ENCODE peak calls at places on chromosomes 11 and 22, in six cellular contexts. R is A549, O is stomach, Y is ovary, I is upper lobe of left lung, M is SK-N-SH. W is an unnamed sample.

GRCh38 chr11:69876013-69876412 is 56.8 kb upstream of the FGF3 start:
- DNase-seq in R (no peak), O (peak; percentile 18), Y (no peak), I (peak; percentile 17), M (no peak), W (no peak)

GRCh38 chr22:20781272-20781990 is 7.5 kb downstream of the SERPIND1 start:
- DNase-seq in R (no peak), O (no peak), Y (no peak), I (no peak), M (no peak), W (no peak)

GRCh38 chr11:17257200-17257599 is 19.3 kb upstream of the NUCB2 start:
- DNase-seq in R (no peak), O (no peak), Y (no peak), I (no peak), M (no peak), W (no peak)

GRCh38 chr11:45994421-45995341 is 72.2 kb downstream of the LARGE2 start:
- DNase-seq in R (no peak), O (no peak), Y (no peak), I (no peak), M (peak; percentile 25), W (no peak)

GRCh38 chr11:71447791-71448256 is 369 bp downstream of the DHCR7 start:
- DNase-seq in R (peak; percentile 33), O (peak; percentile 41), Y (no peak), I (peak; percentile 32), M (peak; percentile 79), W (no peak)

GRCh38 chr11:10666556-10666955 is 27.0 kb downstream of the IRAG1 start:
- DNase-seq in R (no peak), O (no peak), Y (no peak), I (no peak), M (no peak), W (no peak)

GRCh38 chr11:123377355-123377754 is 52.7 kb upstream of the GRAMD1B start:
- DNase-seq in R (no peak), O (no peak), Y (no peak), I (no peak), M (peak; percentile 70), W (no peak)

GRCh38 chr11:3905080-3905953 is 49.9 kb downstream of the STIM1 start:
- DNase-seq in R (peak; percentile 62), O (peak; percentile 34), Y (peak; percentile 23), I (peak; percentile 62), M (no peak), W (no peak)

GRCh38 chr11:69744435-69744834 is 30.7 kb downstream of the FGF4 start:
- DNase-seq in R (no peak), O (no peak), Y (no peak), I (peak; percentile 31), M (no peak), W (no peak)

GRCh38 chr22:50406416-50407170 is 63.5 kb downstream of the PPP6R2 start:
- DNase-seq in R (no peak), O (no peak), Y (no peak), I (no peak), M (no peak), W (no peak)
- TF ChIP-seq EP300 in R (no peak), O (no peak), Y (no peak), I (no peak), M (no peak), W (no peak)

GRCh38 chr11:91756829-91757480 is 467.7 kb upstream of the FAT3 start:
- DNase-seq in R (no peak), O (no peak), Y (no peak), I (no peak), M (no peak), W (no peak)
- TF ChIP-seq EP300 in R (no peak), O (no peak), Y (no peak), I (no peak), M (no peak), W (no peak)

GRCh38 chr11:36744375-36745168 is 146.5 kb upstream of the RAG2 start:
- DNase-seq in R (peak; percentile 8), O (peak; percentile 77), Y (peak; percentile 53), I (peak; percentile 75), M (peak; percentile 48), W (no peak)

GRCh38 chr11:36741515-36741914 is 143.5 kb upstream of the RAG2 start:
- DNase-seq in R (no peak), O (no peak), Y (no peak), I (no peak), M (no peak), W (no peak)

GRCh38 chr11:36746886-36747710 is 149.1 kb upstream of the RAG2 start:
- DNase-seq in R (peak; percentile 49), O (peak; percentile 89), Y (peak; percentile 77), I (peak; percentile 83), M (peak; percentile 76), W (peak; percentile 95)

GRCh38 chr11:36738292-36738861 is 140.3 kb upstream of the RAG2 start:
- DNase-seq in R (no peak), O (no peak), Y (no peak), I (no peak), M (no peak), W (no peak)

GRCh38 chr11:36743039-36743438 is 145.0 kb upstream of the RAG2 start:
- DNase-seq in R (no peak), O (no peak), Y (no peak), I (no peak), M (no peak), W (no peak)
- TF ChIP-seq EP300 in R (no peak), O (no peak), Y (no peak), I (no peak), M (no peak), W (no peak)

GRCh38 chr11:8229299-8230177 is 34.1 kb downstream of the LMO1 start:
- DNase-seq in R (no peak), O (peak; percentile 73), Y (no peak), I (no peak), M (peak; percentile 83), W (no peak)
- TF ChIP-seq EP300 in R (no peak), O (no peak), Y (no peak), I (no peak), M (peak; percentile 82), W (no peak)